ENCODE peak calls at places on chromosomes 6 and 20, in six cellular contexts. Y is heart left ventricle, A is right lobe of liver, S is ovary, N is HCT116, H is prostate gland. X is an unnamed sample.

GRCh38 chr6:114467931-114468330 is 125.1 kb upstream of the HS3ST5 start:
- DNase-seq in Y (no peak), A (no peak), S (no peak), N (no peak), H (no peak), X (no peak)

GRCh38 chr20:53337419-53338101 is 256.1 kb downstream of the ZNF217 start:
- DNase-seq in Y (no peak), A (no peak), S (no peak), N (no peak), H (no peak), X (no peak)

GRCh38 chr20:22584922-22585785 is 782 bp upstream of the FOXA2 start:
- DNase-seq in Y (no peak), A (peak), S (no peak), N (no peak), H (no peak), X (no peak)

GRCh38 chr20:49905415-49906091 is 9.8 kb downstream of the SPATA2 start:
- DNase-seq in Y (no peak), A (no peak), S (no peak), N (no peak), H (no peak), X (no peak)

GRCh38 chr20:1801551-1801950 is 93.7 kb upstream of the SIRPA start:
- DNase-seq in Y (no peak), A (no peak), S (no peak), N (no peak), H (no peak), X (no peak)

GRCh38 chr20:32325706-32326506 is 32.2 kb upstream of the ASXL1 start:
- DNase-seq in Y (no peak), A (no peak), S (no peak), N (peak), H (peak), X (no peak)

GRCh38 chr6:103105686-103106085 is 1712.2 kb downstream of the GRIK2 start:
- DNase-seq in Y (no peak), A (no peak), S (no peak), N (no peak), H (no peak), X (no peak)

GRCh38 chr6:26594730-26595632 is 1.8 kb upstream of the ABT1 start:
- DNase-seq in Y (no peak), A (no peak), S (peak), N (peak), H (no peak), X (no peak)

GRCh38 chr6:83958250-83958685 is 75.3 kb upstream of the MRAP2 start:
- DNase-seq in Y (no peak), A (no peak), S (no peak), N (no peak), H (no peak), X (no peak)

GRCh38 chr6:8707956-8708772 is 272.8 kb upstream of the SLC35B3 start:
- DNase-seq in Y (no peak), A (peak), S (peak), N (peak), H (peak), X (no peak)

GRCh38 chr20:47359533-47360206 is 3.2 kb upstream of the ZMYND8 start:
- DNase-seq in Y (no peak), A (no peak), S (no peak), N (no peak), H (no peak), X (no peak)

GRCh38 chr20:47358672-47359532 is 2.4 kb upstream of the ZMYND8 start:
- DNase-seq in Y (no peak), A (peak), S (peak), N (peak), H (peak), X (peak)

GRCh38 chr20:47361268-47361665 is 4.8 kb upstream of the ZMYND8 start:
- DNase-seq in Y (no peak), A (no peak), S (peak), N (no peak), H (no peak), X (no peak)

GRCh38 chr20:47360207-47360488 is 3.6 kb upstream of the ZMYND8 start:
- DNase-seq in Y (no peak), A (no peak), S (peak), N (no peak), H (peak), X (no peak)

DNA sequence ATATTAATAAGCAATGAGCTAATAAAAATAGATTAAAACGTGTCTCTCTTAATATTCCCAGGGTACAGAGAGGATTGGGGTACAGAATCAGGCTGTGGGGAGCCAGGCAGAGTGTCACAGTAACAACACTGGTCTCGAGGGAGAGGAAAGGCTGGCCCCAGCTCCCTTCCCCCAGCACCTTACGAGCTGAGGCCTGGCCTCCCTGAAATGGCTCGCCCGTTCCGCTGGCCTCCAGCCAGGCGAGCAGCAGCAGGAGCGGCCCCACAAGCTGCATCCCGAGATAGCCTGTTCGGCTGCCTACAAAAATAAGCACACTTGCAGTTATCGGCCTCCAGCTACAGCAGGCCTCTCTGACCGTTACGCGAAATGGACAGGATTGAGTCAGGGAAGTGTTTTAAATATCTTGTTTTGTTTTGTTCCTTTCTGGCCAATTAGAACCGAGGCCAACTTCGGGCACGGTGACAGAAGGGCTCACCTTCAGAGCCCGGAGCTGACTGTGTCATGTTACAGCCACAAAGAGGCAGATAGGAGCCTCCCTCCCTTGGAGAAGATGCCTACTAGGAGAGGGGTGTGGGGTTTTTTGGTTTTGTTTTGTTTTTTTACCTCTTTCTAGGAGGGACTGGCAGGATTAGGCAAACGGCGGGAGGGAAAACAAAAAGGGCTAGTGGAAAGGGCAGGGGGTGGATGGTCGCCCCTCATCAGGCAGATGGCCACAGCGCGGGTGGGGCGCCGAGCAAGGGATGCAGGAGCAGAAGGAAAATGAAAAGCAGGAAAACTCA is 4.2 kb upstream of the ZMYND8 start:
- DNase-seq in Y (peak), A (peak), S (peak), N (peak), H (peak), X (peak)
- TF ChIP-seq POLR2A in Y (peak), A (peak), S (peak), N (peak), H (no peak), X (peak)

DNA sequence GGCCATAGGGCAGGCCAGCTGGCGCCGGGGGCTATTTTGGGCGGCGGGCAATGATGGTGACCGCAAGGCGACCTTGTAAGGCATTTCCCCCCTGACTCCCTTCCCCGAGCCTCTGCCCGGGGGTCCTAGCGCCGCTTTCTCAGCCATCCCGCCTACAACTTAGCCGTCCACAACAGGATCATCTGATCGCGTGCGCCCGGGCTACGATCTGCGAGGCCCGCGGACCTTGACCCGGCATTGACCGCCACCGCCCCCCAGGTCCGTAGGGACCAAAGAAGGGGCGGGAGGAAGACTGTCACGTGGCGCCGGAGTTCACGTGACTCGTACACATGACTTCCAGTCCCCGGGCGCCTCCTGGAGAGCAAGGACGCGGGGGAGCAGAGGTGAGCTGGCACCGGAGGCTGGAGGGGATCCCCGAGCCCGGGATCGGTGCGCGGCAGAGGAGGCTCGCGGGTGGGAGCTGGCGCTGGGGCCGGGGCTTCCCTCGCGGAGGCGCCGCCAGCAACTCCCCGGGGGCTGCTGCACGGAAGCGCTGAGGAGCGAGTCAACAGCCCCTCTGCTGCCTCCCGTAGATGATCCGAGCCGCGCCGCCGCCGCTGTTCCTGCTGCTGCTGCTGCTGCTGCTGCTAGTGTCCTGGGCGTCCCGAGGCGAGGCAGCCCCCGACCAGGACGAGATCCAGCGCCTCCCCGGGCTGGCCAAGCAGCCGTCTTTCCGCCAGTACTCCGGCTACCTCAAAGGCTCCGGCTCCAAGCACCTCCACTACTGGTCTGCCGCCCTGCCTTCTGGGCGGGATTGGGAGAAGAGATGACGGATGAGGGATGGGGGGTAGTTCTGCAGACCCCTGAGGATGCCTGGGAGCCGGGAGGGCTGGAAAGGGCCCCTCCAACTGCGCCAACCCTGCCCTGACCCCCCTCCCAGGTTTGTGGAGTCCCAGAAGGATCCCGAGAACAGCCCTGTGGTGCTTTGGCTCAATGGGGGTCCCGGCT is at the start of the genes CTSA and NEURL2:
- DNase-seq in Y (peak), A (peak), S (peak), N (peak), H (peak), X (peak)
- TF ChIP-seq POLR2A in Y (peak), A (peak), S (peak), N (no peak), H (peak), X (peak)

GRCh38 chr6:132818404-132819359 is 4.3 kb downstream of the RPS12 start:
- DNase-seq in Y (no peak), A (no peak), S (no peak), N (no peak), H (no peak), X (no peak)

GRCh38 chr6:132819405-132820145 is 5.2 kb downstream of the RPS12 start:
- DNase-seq in Y (no peak), A (no peak), S (no peak), N (no peak), H (no peak), X (no peak)

GRCh38 chr6:132817554-132818403 is 3.4 kb downstream of the RPS12 start:
- DNase-seq in Y (no peak), A (no peak), S (no peak), N (no peak), H (no peak), X (no peak)

GRCh38 chr6:132816665-132817064 is 2.3 kb downstream of the RPS12 start:
- DNase-seq in Y (no peak), A (no peak), S (no peak), N (no peak), H (no peak), X (no peak)

DNA sequence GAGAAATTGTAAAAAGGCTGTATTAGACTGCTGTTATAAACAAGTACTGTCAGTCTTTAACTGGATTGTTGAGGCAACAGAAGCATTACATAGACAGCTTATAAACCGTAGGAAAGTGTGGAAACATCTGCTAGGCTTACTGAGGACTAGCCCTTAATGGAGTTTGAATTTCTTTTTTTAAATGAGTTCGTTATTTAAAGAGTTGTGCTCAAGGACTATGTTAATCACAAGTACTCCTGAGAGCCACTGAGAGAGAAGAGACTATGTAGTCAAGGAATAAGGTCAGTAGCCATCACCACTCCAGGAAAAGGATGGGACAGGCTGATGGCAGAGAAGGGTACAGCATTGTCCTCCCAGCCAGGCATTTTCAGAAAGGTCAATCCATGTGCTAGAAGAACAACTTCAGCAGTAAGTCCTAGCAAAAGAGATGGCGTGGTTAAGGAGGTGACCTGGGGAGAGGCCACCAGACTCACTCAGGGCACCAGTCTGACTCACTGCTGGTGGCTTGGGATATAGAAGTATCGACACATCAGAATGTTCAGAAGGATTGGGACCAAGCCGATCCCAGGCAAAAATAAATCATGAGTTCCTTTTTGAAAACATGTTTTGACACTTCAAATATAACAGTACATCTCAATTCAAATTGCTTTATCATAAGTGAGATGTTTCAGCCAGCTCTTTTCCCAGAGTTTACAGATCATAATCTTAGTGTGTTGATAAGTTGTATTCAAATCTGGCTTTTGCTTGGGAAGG is 6.4 kb downstream of the RPS12 start:
- DNase-seq in Y (no peak), A (no peak), S (no peak), N (no peak), H (no peak), X (no peak)
- TF ChIP-seq POLR2A in Y (no peak), A (no peak), S (no peak), N (peak), H (no peak), X (no peak)

GRCh38 chr6:27834879-27835549 is 77.2 kb downstream of the OR2B2 start:
- DNase-seq in Y (no peak), A (no peak), S (no peak), N (no peak), H (no peak), X (no peak)
- TF ChIP-seq POLR2A in Y (no peak), A (no peak), S (no peak), N (no peak), H (no peak), X (no peak)

GRCh38 chr20:63534427-63534830 is 2.7 kb downstream of the PTK6 start:
- DNase-seq in Y (peak), A (no peak), S (no peak), N (no peak), H (no peak), X (no peak)

GRCh38 chr20:63537525-63538203 is 488 bp upstream of the PTK6 start:
- DNase-seq in Y (peak), A (peak), S (peak), N (peak), H (peak), X (peak)

GRCh38 chr20:63534831-63535651 is 2.1 kb downstream of the PTK6 start:
- DNase-seq in Y (peak), A (peak), S (no peak), N (no peak), H (no peak), X (no peak)

GRCh38 chr20:63536997-63537524 is at the start of gene PTK6:
- DNase-seq in Y (peak), A (peak), S (no peak), N (no peak), H (no peak), X (peak)

GRCh38 chr20:63536241-63536977 is 767 bp downstream of the PTK6 start:
- DNase-seq in Y (peak), A (no peak), S (no peak), N (no peak), H (no peak), X (no peak)
- TF ChIP-seq POLR2A in Y (no peak), A (no peak), S (no peak), N (no peak), H (no peak), X (no peak)

GRCh38 chr6:82040405-82041221 is 206.9 kb downstream of the IBTK start:
- DNase-seq in Y (no peak), A (no peak), S (peak), N (peak), H (peak), X (no peak)
- TF ChIP-seq POLR2A in Y (no peak), A (no peak), S (no peak), N (no peak), H (no peak), X (no peak)

DNA sequence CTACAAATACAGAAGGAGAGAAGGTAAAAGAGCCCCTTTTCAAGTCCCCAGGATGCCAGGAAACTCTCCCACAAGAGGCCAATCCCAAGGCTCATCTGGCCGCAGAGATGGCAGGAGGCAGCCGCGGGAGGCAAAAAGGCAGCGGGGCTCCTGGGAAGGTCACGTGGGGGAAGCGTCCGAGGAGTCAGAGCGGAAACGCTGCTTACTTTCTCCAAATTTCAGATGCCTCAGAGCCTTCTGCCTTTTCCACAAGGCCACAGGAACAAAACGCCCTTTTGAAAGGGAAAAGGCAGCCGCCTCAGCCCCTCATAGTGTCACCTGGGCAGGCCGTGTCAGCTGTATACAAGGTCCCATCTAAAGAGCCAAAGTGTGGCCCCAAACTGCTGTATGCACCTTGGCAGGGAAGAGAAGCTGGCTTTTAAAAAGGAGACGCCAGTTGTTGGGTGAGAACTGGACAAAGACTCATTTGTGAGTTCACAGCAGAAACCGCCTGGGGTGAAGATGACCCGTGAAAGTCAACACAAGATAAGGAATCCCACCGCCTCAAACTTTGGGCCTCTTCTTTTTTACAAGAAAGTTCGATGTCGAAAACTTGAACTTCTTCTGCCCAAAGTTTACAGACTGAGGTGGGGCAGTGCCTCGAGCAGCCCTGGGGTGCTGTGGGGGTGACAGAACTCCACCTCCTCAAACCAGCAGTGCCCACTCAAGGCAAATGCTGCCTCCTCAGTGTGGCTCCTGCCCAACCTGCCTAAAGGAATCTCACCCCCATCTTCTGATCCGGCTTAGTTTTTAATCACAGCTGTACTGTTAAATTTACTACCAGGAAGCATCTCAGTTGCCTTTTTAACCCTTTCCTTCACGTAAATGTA is 45.4 kb downstream of the EZR start:
- DNase-seq in Y (no peak), A (no peak), S (no peak), N (no peak), H (no peak), X (no peak)
- TF ChIP-seq POLR2A in Y (no peak), A (no peak), S (no peak), N (no peak), H (no peak), X (no peak)